ENCODE peak calls at places on chromosomes 1 and 21, in six cellular contexts. M is GM12878; Y is adrenal gland; A is CD8-positive, alpha-beta T cell; H is mucosa of descending colon; P is left ventricle myocardium inferior. F is an unnamed sample.

GRCh38 chr1:243351347-243351746 is 95.5 kb downstream of the SDCCAG8 start:
- DNase-seq in Y (no peak), A (no peak), P (no peak), M (no peak), H (no peak), F (no peak)

GRCh38 chr1:92299477-92300125 is 742 bp downstream of the RPAP2 start:
- DNase-seq in Y (no peak), M (no peak), A (no peak), P (no peak), H (no peak), F (peak; percentile 13)

GRCh38 chr21:36893581-36893980 is 72.9 kb downstream of the HLCS start:
- DNase-seq in A (no peak), M (no peak), H (no peak), Y (no peak), P (no peak), F (no peak)

GRCh38 chr1:1748686-1749321 is 24.6 kb upstream of the CDK11A start:
- DNase-seq in M (no peak), Y (peak; percentile 29), P (no peak), H (no peak), A (no peak), F (no peak)

GRCh38 chr1:22341791-22342605 is 109.7 kb upstream of the ZBTB40 start:
- DNase-seq in H (peak; percentile 51), A (no peak), M (no peak), Y (peak; percentile 80), P (no peak), F (peak; percentile 36)

GRCh38 chr1:70314706-70315304 is 39.7 kb downstream of the ANKRD13C start:
- DNase-seq in P (no peak), H (no peak), A (no peak), Y (no peak), M (no peak), F (no peak)

GRCh38 chr1:99645199-99645598 is 714 bp upstream of the PALMD start:
- DNase-seq in H (no peak), A (no peak), P (no peak), M (no peak), Y (peak; percentile 84), F (peak; percentile 82)

GRCh38 chr1:55988963-55989452 is 590.4 kb downstream of the PLPP3 start:
- DNase-seq in M (no peak), H (no peak), Y (no peak), P (no peak), A (no peak), F (no peak)

GRCh38 chr1:75696000-75696399 is 28.5 kb upstream of the ACADM start:
- DNase-seq in M (no peak), P (no peak), Y (no peak), H (no peak), A (no peak), F (no peak)

GRCh38 chr1:240683576-240683975 is 71.6 kb upstream of the GREM2 start:
- DNase-seq in Y (no peak), P (no peak), A (no peak), H (no peak), M (no peak), F (no peak)

GRCh38 chr1:42429623-42430022 is 26.2 kb downstream of the ZMYND12 start:
- DNase-seq in M (no peak), P (no peak), A (no peak), H (no peak), Y (no peak), F (no peak)

GRCh38 chr1:184827600-184828368 is 73.1 kb upstream of the EDEM3 start:
- DNase-seq in Y (no peak), P (no peak), A (no peak), H (no peak), M (no peak), F (peak; percentile 69)

GRCh38 chr1:185562623-185563359 is 171.4 kb upstream of the HMCN1 start:
- DNase-seq in Y (no peak), H (no peak), A (no peak), P (no peak), M (no peak), F (no peak)

GRCh38 chr1:84603941-84604830 is 29.9 kb upstream of the CTBS start:
- DNase-seq in A (no peak), P (peak; percentile 23), Y (peak; percentile 41), M (no peak), H (no peak), F (peak; percentile 90)

GRCh38 chr1:244435562-244436205 is 16.0 kb downstream of the ADSS2 start:
- DNase-seq in Y (no peak), M (no peak), P (no peak), A (no peak), H (no peak), F (peak; percentile 59)

GRCh38 chr1:94110021-94110761 is 10.8 kb downstream of the ABCA4 start:
- DNase-seq in Y (no peak), A (no peak), P (no peak), M (no peak), H (no peak), F (no peak)

GRCh38 chr1:173112129-173112528 is 61.4 kb upstream of the TNFSF18 start:
- DNase-seq in M (peak; percentile 47), A (no peak), P (no peak), Y (no peak), H (no peak), F (peak; percentile 86)

GRCh38 chr1:185813401-185813979 is 79.3 kb downstream of the HMCN1 start:
- DNase-seq in M (no peak), H (no peak), P (no peak), Y (no peak), A (no peak), F (peak; percentile 85)

GRCh38 chr1:9529190-9529589 is 10.1 kb upstream of the SLC25A33 start:
- DNase-seq in Y (no peak), M (no peak), H (no peak), A (no peak), P (no peak), F (peak; percentile 17)

GRCh38 chr1:226737819-226738420 is 1.2 kb downstream of the ITPKB start:
- DNase-seq in P (peak; percentile 47), H (peak; percentile 73), A (peak; percentile 54), Y (peak; percentile 60), M (no peak), F (peak; percentile 42)

GRCh38 chr1:53771648-53772047 is 32.7 kb upstream of the GLIS1 start:
- DNase-seq in H (no peak), P (no peak), A (no peak), Y (no peak), M (no peak), F (peak; percentile 57)

GRCh38 chr1:90721210-90722194 is 4.4 kb upstream of the BARHL2 start:
- DNase-seq in M (no peak), A (no peak), P (no peak), H (peak; percentile 84), Y (peak; percentile 56), F (peak; percentile 66)

GRCh38 chr1:232020352-232020751 is 393.8 kb downstream of the DISC1 start:
- DNase-seq in Y (no peak), H (no peak), A (no peak), P (no peak), M (no peak), F (no peak)

GRCh38 chr21:25298512-25299491 is 308.5 kb downstream of the MRPL39 start:
- DNase-seq in Y (no peak), P (no peak), A (no peak), H (no peak), M (peak; percentile 93), F (peak; percentile 7)

GRCh38 chr1:207619833-207620572 is 24.9 kb upstream of the CR1L start:
- DNase-seq in M (no peak), A (no peak), P (no peak), H (no peak), Y (peak; percentile 16), F (peak; percentile 59)

GRCh38 chr1:157155658-157156057 is 17.5 kb upstream of the ETV3 start:
- DNase-seq in P (no peak), Y (no peak), M (no peak), A (no peak), H (peak; percentile 37), F (no peak)

GRCh38 chr1:151898519-151898991 is 10.8 kb downstream of the THEM4 start:
- DNase-seq in P (no peak), Y (peak; percentile 31), M (no peak), H (peak; percentile 35), A (peak; percentile 78), F (no peak)

GRCh38 chr1:154730986-154731489 is 123.1 kb upstream of the ADAR start:
- DNase-seq in P (no peak), A (no peak), Y (peak; percentile 36), M (no peak), H (no peak), F (peak; percentile 71)

DNA sequence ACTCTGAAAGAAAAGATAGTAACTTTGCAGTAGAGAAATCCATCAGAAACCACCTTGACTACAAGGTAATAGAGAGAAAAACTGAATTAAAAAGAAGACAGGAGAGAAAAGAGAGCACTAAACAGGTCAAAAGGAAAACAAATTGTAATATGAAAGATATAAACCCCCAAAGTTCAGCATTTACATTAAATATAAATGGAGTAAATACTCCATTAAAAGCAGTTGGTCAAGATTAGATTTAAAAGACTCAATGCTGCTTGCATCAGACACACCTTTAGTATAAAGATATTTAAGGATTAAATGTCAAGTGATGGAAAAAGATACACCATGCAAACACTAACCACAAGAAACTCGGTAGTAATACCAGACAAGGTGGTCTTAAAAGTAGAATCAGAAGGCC is 110.5 kb downstream of the PEX14 start:
- DNase-seq in H (no peak), M (no peak), P (no peak), Y (no peak), A (no peak), F (no peak)
- H3K4me3 ChIP-seq in H (no peak overlapping the region), M (no peak overlapping the region), P (no peak overlapping the region), Y (no peak overlapping the region), A (no peak overlapping the region), F (no peak overlapping the region)

DNA sequence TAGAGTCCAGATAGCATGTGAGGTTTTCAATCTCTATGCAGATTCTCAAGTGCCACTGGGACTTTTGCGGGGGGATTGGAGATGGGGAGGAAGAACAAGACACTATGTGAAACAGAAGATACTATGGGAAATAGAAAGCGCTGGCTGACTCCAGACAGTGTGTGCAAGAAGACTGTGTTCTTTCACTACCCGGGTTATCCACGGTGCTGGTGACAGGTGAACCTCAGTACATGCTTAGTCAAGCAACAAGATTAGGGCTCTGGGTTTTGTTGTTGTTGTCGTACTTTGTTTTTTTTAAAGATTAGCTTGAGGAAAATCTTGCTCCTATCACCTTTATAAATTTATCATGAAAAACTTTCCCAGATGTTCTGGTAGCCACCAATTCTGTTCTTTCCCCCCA is 56.4 kb downstream of the SUSD4 start:
- DNase-seq in A (no peak), Y (no peak), M (no peak), H (no peak), P (no peak), F (no peak)
- TF ChIP-seq CTCF in A (no peak), Y (no peak), M (no peak), H (no peak), P (no peak), F (no peak)

GRCh38 chr21:42234026-42234425 is 15.1 kb downstream of the ABCG1 start:
- DNase-seq in A (no peak), Y (no peak), M (no peak), H (no peak), P (no peak), F (no peak)
- H3K4me3 ChIP-seq in A (peak overlapping the region; percentile 49), Y (peak overlapping the region; percentile 62), M (no peak overlapping the region), H (no peak overlapping the region), P (peak overlapping the region; percentile 71), F (no peak overlapping the region)

DNA sequence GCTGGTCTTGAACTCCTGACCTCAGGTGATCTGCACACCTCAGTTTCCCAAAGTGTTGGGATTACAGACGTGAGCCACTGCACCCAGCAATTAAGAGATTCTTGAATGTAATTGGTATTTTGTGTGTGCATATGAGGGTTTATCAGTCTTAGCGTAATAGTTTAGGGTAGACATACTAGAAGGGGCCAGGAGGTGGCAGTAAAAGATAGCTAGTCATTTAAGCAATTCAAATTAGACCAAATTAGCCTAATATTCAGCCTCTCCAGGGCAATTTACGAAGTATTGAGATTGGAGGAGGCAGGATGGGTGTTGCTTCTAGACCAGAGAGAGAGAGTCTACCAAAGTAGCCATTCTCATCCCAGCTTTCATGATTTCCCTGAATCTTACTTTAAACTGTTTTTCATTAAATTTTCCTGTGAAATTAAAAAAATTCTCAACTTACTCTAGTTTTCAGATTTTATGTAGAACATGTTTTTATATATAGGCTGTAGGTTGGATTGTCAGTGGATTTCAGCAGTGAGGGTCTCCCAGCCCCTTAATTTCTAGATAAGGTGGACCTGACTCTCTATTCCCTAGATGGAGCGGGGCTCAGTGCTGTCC is 119.7 kb downstream of the HHAT start:
- DNase-seq in A (no peak), P (no peak), H (no peak), Y (no peak), M (no peak), F (peak; percentile 69)
- TF ChIP-seq CTCF in A (peak; percentile 59), P (peak; percentile 70), H (no peak), Y (peak; percentile 76), M (peak; percentile 59), F (peak; percentile 66)

F was measured in fibroblast of pulmonary artery.